ENCODE peak calls at places on chromosomes 3 and 15, in eight cellular contexts. H is mammary epithelial cell, C is kidney epithelial cell, W is cardiac fibroblast, U is astrocyte of the cerebellum, L is astrocyte of the spinal cord, E is GM23338, O is heart right ventricle. Z is an unnamed sample.

GRCh38 chr3:97838393-97838792 is 16.6 kb downstream of the CRYBG3 start:
- DNase-seq in H (no peak), C (no peak), W (no peak), U (no peak), L (no peak), E (no peak), O (no peak), Z (no peak)

GRCh38 chr3:128503164-128503651 is 10.2 kb upstream of the GATA2 start:
- DNase-seq in H (no peak), C (no peak), W (no peak), U (no peak), L (no peak), E (peak), O (no peak), Z (no peak)

GRCh38 chr3:15443826-15444524 is 16.6 kb downstream of the EAF1 start:
- DNase-seq in H (no peak), C (no peak), W (peak), U (peak), L (peak), E (no peak), O (no peak), Z (no peak)

GRCh38 chr3:48688737-48689075 is 3.0 kb upstream of the NCKIPSD start:
- DNase-seq in H (no peak), C (no peak), W (no peak), U (no peak), L (no peak), E (no peak), O (no peak), Z (no peak)

GRCh38 chr15:31399544-31400171 is 73.0 kb downstream of the KLF13 start:
- DNase-seq in H (peak), C (no peak), W (peak), U (no peak), L (peak), E (no peak), O (peak), Z (no peak)

GRCh38 chr3:44511238-44511567 is 33.7 kb upstream of the ZNF445 start:
- DNase-seq in H (no peak), C (no peak), W (peak), U (no peak), L (no peak), E (no peak), O (no peak), Z (no peak)

GRCh38 chr3:179768080-179768479 is 115.2 kb downstream of the USP13 start:
- DNase-seq in H (peak), C (peak), W (peak), U (peak), L (peak), E (peak), O (no peak), Z (peak)

GRCh38 chr3:179589143-179589542 is 15.3 kb downstream of the MRPL47 start:
- DNase-seq in H (no peak), C (no peak), W (peak), U (no peak), L (no peak), E (no peak), O (no peak), Z (no peak)

GRCh38 chr3:177982034-177982433 is 554.2 kb upstream of the KCNMB2 start:
- DNase-seq in H (peak), C (no peak), W (peak), U (peak), L (peak), E (no peak), O (no peak), Z (no peak)

GRCh38 chr3:143793971-143794370 is 54.3 kb downstream of the SLC9A9 start:
- DNase-seq in H (no peak), C (no peak), W (no peak), U (no peak), L (no peak), E (no peak), O (no peak), Z (no peak)

GRCh38 chr3:67647390-67647878 is 7.0 kb downstream of the SUCLG2 start:
- DNase-seq in H (peak), C (peak), W (peak), U (peak), L (peak), E (no peak), O (no peak), Z (peak)

GRCh38 chr3:149705416-149705815 is 46.9 kb downstream of the COMMD2 start:
- DNase-seq in H (no peak), C (no peak), W (no peak), U (no peak), L (no peak), E (no peak), O (no peak), Z (no peak)

GRCh38 chr3:53694051-53694450 is 152.2 kb downstream of the CHDH start:
- DNase-seq in H (no peak), C (no peak), W (no peak), U (no peak), L (no peak), E (no peak), O (no peak), Z (no peak)

GRCh38 chr15:86615816-86616215 is 536.1 kb downstream of the AGBL1 start:
- DNase-seq in H (no peak), C (no peak), W (no peak), U (no peak), L (no peak), E (no peak), O (no peak), Z (no peak)

GRCh38 chr3:180990494-180990893 is 958 bp upstream of the DNAJC19 start:
- DNase-seq in H (no peak), C (no peak), W (no peak), U (no peak), L (no peak), E (no peak), O (no peak), Z (no peak)
- H3K4me3 ChIP-seq in H (peak), C (peak), W (peak), U (peak), L (peak), E (peak), O (peak), Z (peak)

DNA sequence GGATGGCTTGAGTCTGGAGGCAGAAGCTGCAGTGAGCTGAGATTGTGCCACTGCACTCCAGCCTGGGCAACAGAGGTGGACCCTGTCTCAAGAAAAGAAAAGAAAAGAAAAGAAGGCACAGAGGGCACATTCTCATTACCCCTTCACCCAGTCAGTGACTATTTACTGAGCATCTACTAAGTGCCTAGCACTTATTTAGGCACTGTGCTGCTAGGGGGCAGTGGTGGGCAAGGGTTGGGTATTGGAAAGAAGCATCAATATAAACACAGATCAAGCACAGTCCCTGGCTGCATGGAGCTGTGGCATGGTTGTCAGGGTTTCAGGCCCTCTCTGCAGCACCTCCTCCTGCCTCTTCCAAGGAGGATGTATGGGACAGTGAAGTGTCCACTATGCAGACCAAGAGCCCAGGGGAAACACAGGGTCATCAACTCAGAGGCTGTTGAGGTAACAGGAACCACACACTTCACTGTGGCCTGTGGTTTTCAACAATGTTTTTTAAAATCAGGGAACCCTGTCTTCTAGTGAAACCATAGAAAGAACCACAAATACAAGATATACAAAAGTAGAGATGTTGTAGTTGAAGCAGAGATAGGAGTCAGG is 138.5 kb downstream of the RAB11A start:
- DNase-seq in H (no peak), C (no peak), W (no peak), U (no peak), L (no peak), E (peak), O (no peak), Z (no peak)
- TF ChIP-seq CTCF in H (no peak), C (no peak), W (no peak), U (no peak), L (no peak), E (peak), O (no peak), Z (no peak)

GRCh38 chr15:40103124-40103858 is 5.4 kb downstream of the BMF start:
- DNase-seq in H (peak), C (no peak), W (peak), U (no peak), L (peak), E (peak), O (peak), Z (peak)
- H3K4me3 ChIP-seq in H (no peak), C (no peak), W (no peak), U (no peak), L (no peak), E (peak), O (peak), Z (no peak)

DNA sequence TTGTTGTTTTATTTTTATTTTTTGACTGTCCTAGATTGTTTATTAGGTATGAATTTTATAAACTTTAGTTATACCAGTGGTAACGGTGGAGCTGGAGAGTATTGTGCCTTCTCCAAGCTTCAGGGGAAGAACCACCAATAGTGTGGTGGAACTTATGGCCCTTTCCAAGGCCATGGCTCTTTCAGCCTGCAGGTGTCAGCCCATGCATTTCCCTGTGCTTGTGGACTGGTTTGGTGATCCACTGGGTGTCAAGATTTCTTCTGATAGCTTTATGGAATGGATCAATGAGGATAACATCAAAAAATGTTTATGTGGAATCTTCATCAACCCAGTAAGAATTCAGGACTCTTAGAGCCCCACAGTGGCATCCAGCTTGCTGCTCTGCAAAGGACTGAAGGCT is 19.2 kb upstream of the SCAMP5 start:
- DNase-seq in H (no peak), C (no peak), W (no peak), U (no peak), L (no peak), E (no peak), O (no peak), Z (no peak)
- TF ChIP-seq CTCF in H (peak), C (no peak), W (no peak), U (no peak), L (no peak), E (peak), O (no peak), Z (no peak)

DNA sequence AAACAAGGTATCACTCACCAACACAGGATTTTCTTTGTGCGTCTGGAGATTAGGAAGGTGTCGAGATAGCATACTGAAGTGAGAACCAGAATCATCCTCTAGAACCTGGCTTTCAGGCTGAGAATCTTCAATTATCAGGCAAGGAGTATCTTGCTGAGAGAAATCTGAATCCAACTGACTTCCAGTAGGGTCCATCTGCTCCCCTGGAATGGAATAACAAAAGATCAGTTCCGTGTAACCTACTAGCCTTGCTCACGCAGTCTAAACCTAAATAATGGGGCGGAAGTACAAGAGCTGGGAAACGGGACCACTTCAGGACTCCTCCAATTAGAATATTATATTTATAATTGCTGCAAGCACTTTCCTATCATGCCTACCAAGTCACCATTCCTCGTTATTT is 690 bp downstream of the TP53BP1 start:
- DNase-seq in H (no peak), C (no peak), W (no peak), U (no peak), L (no peak), E (peak), O (no peak), Z (no peak)
- H3K4me3 ChIP-seq in H (peak), C (peak), W (peak), U (peak), L (peak), E (peak), O (peak), Z (peak)

DNA sequence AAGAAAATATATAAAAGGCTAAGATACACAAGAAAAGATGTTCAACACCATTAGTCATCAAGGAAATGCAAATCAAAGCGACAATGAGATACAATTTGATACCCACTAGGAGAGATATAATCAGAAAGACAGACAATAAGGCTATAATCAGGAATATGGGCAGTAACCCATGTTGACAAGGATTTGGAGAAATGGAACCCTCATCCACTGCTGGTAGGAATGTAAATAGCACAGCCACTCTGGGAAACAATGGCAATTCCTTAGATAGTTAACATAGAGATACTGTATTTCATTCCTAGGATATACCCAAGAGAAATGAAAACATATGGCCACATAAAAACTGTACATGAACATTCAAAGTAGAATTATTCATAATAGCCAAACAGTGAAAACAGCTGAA is 18.3 kb upstream of the COL8A1 start:
- DNase-seq in H (no peak), C (no peak), W (peak), U (no peak), L (no peak), E (peak), O (no peak), Z (no peak)
- TF ChIP-seq CTCF in H (peak), C (no peak), W (peak), U (no peak), L (peak), E (peak), O (no peak), Z (peak)

GRCh38 chr3:8835385-8835784 is 66.0 kb upstream of the OXTR start:
- DNase-seq in H (no peak), C (no peak), W (no peak), U (no peak), L (no peak), E (no peak), O (no peak), Z (no peak)
- H3K4me3 ChIP-seq in H (no peak), C (no peak), W (no peak), U (no peak), L (no peak), E (no peak), O (no peak), Z (no peak)

GRCh38 chr3:158261371-158261991 is 151.6 kb downstream of the RSRC1 start:
- DNase-seq in H (no peak), C (no peak), W (peak), U (no peak), L (peak), E (no peak), O (no peak), Z (no peak)
- TF ChIP-seq CTCF in H (no peak), C (no peak), W (no peak), U (no peak), L (no peak), E (peak), O (no peak), Z (no peak)